ENCODE peak calls at places on chromosomes 2 and 18, in four cellular contexts. V is A549, T is K562, W is upper lobe of left lung. L is an unnamed sample.

GRCh38 chr18:60044290-60045006 is 144.7 kb downstream of the PMAIP1 start:
- DNase-seq in T (no peak), W (no peak), V (peak; percentile 17), L (no peak)

GRCh38 chr2:190583507-190584337 is 49.2 kb upstream of the NEMP2 start:
- DNase-seq in V (no peak), W (no peak), T (no peak), L (peak; percentile 20)

GRCh38 chr2:48043746-48044145 is 137.4 kb upstream of the FBXO11 start:
- DNase-seq in W (no peak), V (no peak), T (no peak), L (no peak)

GRCh38 chr2:182784777-182785176 is 68.7 kb downstream of the DNAJC10 start:
- DNase-seq in T (peak; percentile 18), W (no peak), V (no peak), L (no peak)

GRCh38 chr2:205845446-205845845 is 163.1 kb downstream of the NRP2 start:
- DNase-seq in W (no peak), T (no peak), V (no peak), L (no peak)

GRCh38 chr2:238104521-238105311 is 4.6 kb downstream of the ESPNL start:
- DNase-seq in V (no peak), W (peak; percentile 81), T (no peak), L (peak; percentile 4)

GRCh38 chr2:67234443-67234842 is 162.7 kb upstream of the ETAA1 start:
- DNase-seq in V (no peak), T (no peak), W (no peak), L (no peak)

GRCh38 chr2:202690321-202690900 is 55.6 kb downstream of the FAM117B start:
- DNase-seq in V (no peak), T (no peak), W (no peak), L (no peak)

GRCh38 chr2:78162202-78162601 is 640.0 kb upstream of the LRRTM4 start:
- DNase-seq in T (no peak), V (no peak), W (no peak), L (no peak)

GRCh38 chr2:239903210-239903609 is 121.9 kb downstream of the NDUFA10 start:
- DNase-seq in T (no peak), W (no peak), V (no peak), L (no peak)

GRCh38 chr2:165803123-165803760 is 9.2 kb upstream of the GALNT3 start:
- DNase-seq in W (no peak), V (no peak), T (no peak), L (no peak)

GRCh38 chr2:178870703-178871102 is 63.5 kb upstream of the TTN start:
- DNase-seq in V (no peak), W (no peak), T (no peak), L (no peak)

GRCh38 chr18:45836242-45837215 is 11.1 kb downstream of the SIGLEC15 start:
- DNase-seq in V (no peak), W (no peak), T (no peak), L (no peak)

GRCh38 chr2:144091622-144092021 is 428.3 kb downstream of the ZEB2 start:
- DNase-seq in V (no peak), W (no peak), T (no peak), L (no peak)

GRCh38 chr2:209644842-209645241 is 126.8 kb upstream of the UNC80 start:
- DNase-seq in W (no peak), T (no peak), V (no peak), L (no peak)

GRCh38 chr2:38138996-38139395 is 63.0 kb upstream of the CYP1B1 start:
- DNase-seq in W (no peak), T (no peak), V (no peak), L (no peak)

GRCh38 chr2:37344453-37345361 is at the start of gene QPCT:
- DNase-seq in W (peak; percentile 89), T (peak; percentile 17), V (peak; percentile 87), L (peak; percentile 32)

GRCh38 chr2:30239308-30240161 is 8.2 kb downstream of the LBH start:
- DNase-seq in V (peak; percentile 89), W (no peak), T (peak; percentile 76), L (peak; percentile 53)

GRCh38 chr18:63367241-63367953 is 391 bp upstream of the KDSR start:
- DNase-seq in T (peak; percentile 77), W (peak; percentile 99), V (peak; percentile 84), L (peak; percentile 86)
- TF ChIP-seq EP300 in T (no peak), W (no peak), V (no peak), L (peak; percentile 97)

DNA sequence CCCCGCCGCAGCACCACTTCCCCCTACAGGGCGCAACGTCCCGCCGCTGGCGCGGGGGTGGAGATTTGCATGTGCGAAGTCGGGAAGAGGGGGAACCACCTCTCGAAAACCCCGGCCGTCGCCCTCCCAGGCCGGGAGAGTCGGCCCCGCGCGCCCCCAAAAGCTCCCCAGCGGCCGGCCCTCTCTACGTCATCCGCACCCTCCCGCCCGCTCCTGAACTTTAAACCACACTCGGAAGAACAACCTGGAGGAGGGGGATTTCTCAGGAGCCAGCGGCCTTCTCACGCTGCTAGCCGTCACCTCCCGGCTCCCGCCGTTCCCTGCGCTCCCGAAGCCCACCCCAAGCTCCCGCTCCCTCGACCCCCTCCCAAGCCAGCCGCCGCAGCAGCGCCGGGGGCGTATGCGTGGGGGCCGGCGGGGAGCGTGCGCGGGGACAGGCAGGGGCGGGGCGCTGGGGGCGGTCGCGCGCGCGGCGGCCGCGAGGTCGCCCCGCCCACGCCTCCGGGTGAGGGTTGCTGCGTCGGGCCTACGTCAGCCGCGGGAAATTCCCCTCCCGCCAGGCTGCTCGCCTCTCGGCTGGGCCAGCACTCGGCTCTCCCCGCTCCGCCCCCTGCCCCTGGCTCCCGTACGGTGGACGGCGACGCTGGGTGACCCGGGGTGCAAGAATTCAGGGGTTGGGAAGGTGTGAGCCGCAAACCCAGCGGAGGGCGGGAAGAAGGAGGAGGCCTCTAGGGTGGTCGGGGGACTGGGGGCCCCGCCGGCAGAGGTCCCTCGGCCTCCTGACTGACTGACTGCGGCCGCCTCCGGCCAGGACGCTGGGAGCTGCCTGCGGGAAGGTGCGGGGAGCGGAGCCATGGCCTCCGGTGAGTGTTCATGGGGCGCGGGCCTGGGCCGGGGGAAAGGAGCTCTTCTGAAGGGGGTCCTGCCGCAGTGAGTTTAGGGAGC is at the start of gene REL:
- DNase-seq in V (peak; percentile 78), T (peak; percentile 95), W (peak; percentile 98), L (peak; percentile 73)
- TF ChIP-seq EP300 in V (no peak), T (no peak), W (peak; percentile 41), L (peak; percentile 98)

GRCh38 chr2:204483497-204484164 is 61.6 kb upstream of the PARD3B start:
- DNase-seq in W (no peak), V (no peak), T (peak; percentile 6), L (no peak)
- TF ChIP-seq EP300 in W (no peak), V (no peak), T (peak; percentile 20), L (no peak)

DNA sequence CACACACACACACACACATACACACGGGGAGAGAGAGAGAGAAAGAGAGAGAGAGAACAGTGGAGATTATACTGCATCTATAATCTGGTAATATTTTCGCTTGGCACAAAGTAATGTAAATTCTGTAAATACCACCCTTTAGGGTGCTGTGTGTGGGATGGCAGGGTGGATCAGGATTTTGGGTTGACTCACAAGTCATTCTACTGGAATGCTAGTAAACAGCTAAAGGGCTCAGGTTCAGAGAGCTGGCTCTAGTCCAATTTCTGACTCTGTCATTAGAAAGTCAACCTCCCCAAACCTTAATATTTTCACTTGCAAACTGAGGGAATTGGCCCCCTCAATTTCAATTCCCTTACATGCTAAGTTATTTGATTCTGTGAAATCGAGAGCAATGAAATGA is 308.3 kb downstream of the TSN start:
- DNase-seq in W (no peak), V (no peak), T (no peak), L (no peak)
- TF ChIP-seq EP300 in W (no peak), V (no peak), T (no peak), L (no peak)

GRCh38 chr2:68827681-68828080 is 43.5 kb downstream of the BMP10 start:
- DNase-seq in W (no peak), V (no peak), T (no peak), L (no peak)

GRCh38 chr2:68825891-68826290 is 45.3 kb downstream of the BMP10 start:
- DNase-seq in W (no peak), V (no peak), T (no peak), L (no peak)

GRCh38 chr2:68831688-68832087 is 39.5 kb downstream of the BMP10 start:
- DNase-seq in W (no peak), T (no peak), V (no peak), L (no peak)

GRCh38 chr2:68829764-68830163 is 41.4 kb downstream of the BMP10 start:
- DNase-seq in T (no peak), V (no peak), W (no peak), L (no peak)

GRCh38 chr2:68828887-68829708 is 42.1 kb downstream of the BMP10 start:
- DNase-seq in W (peak; percentile 41), T (peak; percentile 81), V (peak; percentile 84), L (peak; percentile 98)
- TF ChIP-seq EP300 in W (peak; percentile 94), T (peak; percentile 23), V (no peak), L (peak; percentile 79)

GRCh38 chr2:230541934-230542380 is 126.0 kb downstream of the SP100 start:
- DNase-seq in W (no peak), T (no peak), V (no peak), L (no peak)
- TF ChIP-seq EP300 in W (no peak), T (no peak), V (no peak), L (no peak)

GRCh38 chr2:65227471-65228248 is at the start of gene ACTR2:
- DNase-seq in V (peak; percentile 86), W (peak; percentile 98), T (peak; percentile 90), L (peak; percentile 89)
- TF ChIP-seq EP300 in V (peak; percentile 18), W (no peak), T (peak; percentile 17), L (peak; percentile 80)

GRCh38 chr2:122565364-122565763 is 809.9 kb downstream of the TSN start:
- DNase-seq in W (no peak), V (no peak), T (no peak), L (no peak)
- TF ChIP-seq EP300 in W (no peak), V (no peak), T (no peak), L (no peak)

DNA sequence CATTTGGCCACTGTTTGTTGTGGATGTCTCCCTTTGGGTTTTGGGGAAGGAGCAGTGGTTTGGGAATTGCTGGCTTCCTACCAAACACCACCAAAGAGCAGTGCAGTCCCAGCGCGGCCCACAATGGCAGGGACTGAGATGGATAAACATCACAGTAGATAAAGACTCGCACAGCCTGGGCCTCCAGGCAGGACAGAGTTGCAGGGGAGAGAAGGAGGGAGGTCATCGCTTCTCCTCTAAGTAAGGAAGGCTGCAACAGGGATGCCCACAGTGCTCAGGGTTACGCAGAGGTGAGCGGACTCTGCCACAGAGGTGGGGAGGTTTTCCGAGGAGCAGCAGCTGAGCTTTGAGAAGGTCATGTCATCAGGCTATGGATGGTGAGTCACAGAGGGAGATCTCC is 148.4 kb downstream of the MYT1L start:
- DNase-seq in W (no peak), V (no peak), T (no peak), L (no peak)
- TF ChIP-seq EP300 in W (no peak), V (no peak), T (no peak), L (no peak)

L was measured in tibial nerve.